ENCODE peak calls at places on chromosomes 6 and 20, in eight cellular contexts. One of them, this sample, is unnamed. For H3K9me3, the result is how much of the 10 kb centered on the place peaks cover.

GRCh38 chr6:2744206-2744771 is 6.4 kb downstream of the MYLK4 start:
- DNase-seq in adrenal gland: no peak
- DNase-seq in left ventricle myocardium inferior: peak
- DNase-seq in right cardiac atrium: peak
- DNase-seq in SK-N-SH: peak
- DNase-seq in K562: no peak
- DNase-seq in OCI-LY7: no peak
- DNase-seq in ascending aorta: no peak
- DNase-seq in this sample: no peak

GRCh38 chr6:47371875-47372255 is 62.2 kb upstream of the TNFRSF21 start:
- DNase-seq in K562: no peak
- DNase-seq in OCI-LY7: no peak
- DNase-seq in SK-N-SH: no peak
- DNase-seq in left ventricle myocardium inferior: no peak
- DNase-seq in ascending aorta: no peak
- DNase-seq in adrenal gland: no peak
- DNase-seq in right cardiac atrium: no peak
- DNase-seq in this sample: no peak

GRCh38 chr20:46354207-46354555 is 45.9 kb upstream of the CDH22 start:
- DNase-seq in OCI-LY7: no peak
- DNase-seq in right cardiac atrium: no peak
- DNase-seq in left ventricle myocardium inferior: no peak
- DNase-seq in K562: no peak
- DNase-seq in ascending aorta: no peak
- DNase-seq in adrenal gland: no peak
- DNase-seq in SK-N-SH: no peak
- DNase-seq in this sample: no peak

GRCh38 chr20:48786916-48787676 is 40.7 kb downstream of the PREX1 start:
- DNase-seq in ascending aorta: no peak
- DNase-seq in OCI-LY7: no peak
- DNase-seq in left ventricle myocardium inferior: no peak
- DNase-seq in SK-N-SH: no peak
- DNase-seq in right cardiac atrium: no peak
- DNase-seq in adrenal gland: no peak
- DNase-seq in K562: no peak
- DNase-seq in this sample: no peak

GRCh38 chr6:25122001-25122400 is 157.2 kb upstream of the CARMIL1 start:
- DNase-seq in SK-N-SH: peak
- DNase-seq in K562: no peak
- DNase-seq in left ventricle myocardium inferior: peak
- DNase-seq in ascending aorta: peak
- DNase-seq in adrenal gland: peak
- DNase-seq in OCI-LY7: no peak
- DNase-seq in right cardiac atrium: peak
- DNase-seq in this sample: no peak

GRCh38 chr20:63322923-63323253 is 29.9 kb downstream of the COL20A1 start:
- DNase-seq in SK-N-SH: no peak
- DNase-seq in left ventricle myocardium inferior: no peak
- DNase-seq in adrenal gland: no peak
- DNase-seq in ascending aorta: no peak
- DNase-seq in right cardiac atrium: no peak
- DNase-seq in K562: no peak
- DNase-seq in OCI-LY7: no peak
- DNase-seq in this sample: no peak

GRCh38 chr6:31634969-31635575 is 14.6 kb downstream of the PRRC2A start:
- DNase-seq in SK-N-SH: no peak
- DNase-seq in OCI-LY7: no peak
- DNase-seq in K562: no peak
- DNase-seq in right cardiac atrium: no peak
- DNase-seq in left ventricle myocardium inferior: no peak
- DNase-seq in adrenal gland: no peak
- DNase-seq in ascending aorta: no peak
- DNase-seq in this sample: no peak

GRCh38 chr6:39849764-39850163 is 57.6 kb downstream of the DAAM2 start:
- DNase-seq in left ventricle myocardium inferior: no peak
- DNase-seq in right cardiac atrium: no peak
- DNase-seq in adrenal gland: no peak
- DNase-seq in K562: no peak
- DNase-seq in SK-N-SH: no peak
- DNase-seq in OCI-LY7: no peak
- DNase-seq in ascending aorta: no peak
- DNase-seq in this sample: no peak

GRCh38 chr6:33976425-33977360 is 169.2 kb downstream of the GRM4 start:
- DNase-seq in left ventricle myocardium inferior: no peak
- DNase-seq in adrenal gland: no peak
- DNase-seq in ascending aorta: peak
- DNase-seq in right cardiac atrium: no peak
- DNase-seq in OCI-LY7: no peak
- DNase-seq in SK-N-SH: peak
- DNase-seq in K562: no peak
- DNase-seq in this sample: no peak

GRCh38 chr6:3293271-3294155 is 34.8 kb downstream of the PSMG4 start:
- DNase-seq in ascending aorta: peak
- DNase-seq in K562: peak
- DNase-seq in left ventricle myocardium inferior: no peak
- DNase-seq in adrenal gland: no peak
- DNase-seq in SK-N-SH: no peak
- DNase-seq in OCI-LY7: no peak
- DNase-seq in right cardiac atrium: no peak
- DNase-seq in this sample: no peak

GRCh38 chr20:63740070-63740500 is 509 bp downstream of the SLC2A4RG start:
- DNase-seq in ascending aorta: peak
- DNase-seq in adrenal gland: no peak
- DNase-seq in K562: peak
- DNase-seq in left ventricle myocardium inferior: peak
- DNase-seq in SK-N-SH: peak
- DNase-seq in OCI-LY7: peak
- DNase-seq in right cardiac atrium: peak
- DNase-seq in this sample: no peak

GRCh38 chr6:34476462-34476861 is 10.6 kb downstream of the PACSIN1 start:
- DNase-seq in OCI-LY7: no peak
- DNase-seq in left ventricle myocardium inferior: no peak
- DNase-seq in K562: no peak
- DNase-seq in adrenal gland: no peak
- DNase-seq in SK-N-SH: no peak
- DNase-seq in ascending aorta: no peak
- DNase-seq in right cardiac atrium: peak
- DNase-seq in this sample: no peak

GRCh38 chr6:136609878-136610706 is 59.9 kb upstream of the MAP7 start:
- DNase-seq in SK-N-SH: no peak
- DNase-seq in K562: peak
- DNase-seq in adrenal gland: peak
- DNase-seq in left ventricle myocardium inferior: no peak
- DNase-seq in right cardiac atrium: no peak
- DNase-seq in OCI-LY7: no peak
- DNase-seq in ascending aorta: peak
- DNase-seq in this sample: peak

DNA sequence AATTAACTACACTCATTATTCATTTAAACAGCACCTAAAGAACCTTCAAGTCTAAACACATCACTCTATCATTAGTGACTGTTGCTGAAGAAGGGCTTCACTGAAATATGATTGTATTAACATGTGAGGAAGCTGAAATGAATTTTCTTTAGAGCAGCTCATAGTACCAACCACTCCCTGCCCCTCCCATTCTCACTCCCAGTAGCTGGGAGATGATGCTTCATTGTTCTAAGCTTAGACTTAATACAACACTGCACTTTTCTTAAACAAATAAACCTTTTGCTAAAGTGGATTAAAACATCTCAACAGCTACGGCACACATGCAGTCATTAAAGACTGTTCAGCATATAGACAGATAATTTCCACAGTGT is 63.1 kb downstream of the ATXN1 start:
- DNase-seq in SK-N-SH: no peak
- DNase-seq in ascending aorta: no peak
- DNase-seq in right cardiac atrium: no peak
- DNase-seq in left ventricle myocardium inferior: no peak
- DNase-seq in adrenal gland: no peak
- DNase-seq in K562: no peak
- DNase-seq in OCI-LY7: no peak
- DNase-seq in this sample: no peak
- H3K27ac ChIP-seq in SK-N-SH: no peak
- H3K27ac ChIP-seq in ascending aorta: no peak
- H3K27ac ChIP-seq in right cardiac atrium: no peak
- H3K27ac ChIP-seq in left ventricle myocardium inferior: no peak
- H3K27ac ChIP-seq in adrenal gland: no peak
- H3K27ac ChIP-seq in K562: no peak
- H3K27ac ChIP-seq in OCI-LY7: no peak
- H3K27ac ChIP-seq in this sample: no peak

GRCh38 chr20:31569163-31570020 is 35.7 kb upstream of the ID1 start:
- DNase-seq in ascending aorta: peak
- DNase-seq in left ventricle myocardium inferior: peak
- DNase-seq in adrenal gland: peak
- DNase-seq in right cardiac atrium: peak
- DNase-seq in OCI-LY7: peak
- DNase-seq in SK-N-SH: peak
- DNase-seq in K562: peak
- DNase-seq in this sample: no peak

GRCh38 chr20:31566658-31567379 is 38.3 kb upstream of the ID1 start:
- DNase-seq in adrenal gland: no peak
- DNase-seq in K562: no peak
- DNase-seq in ascending aorta: no peak
- DNase-seq in SK-N-SH: no peak
- DNase-seq in OCI-LY7: peak
- DNase-seq in left ventricle myocardium inferior: no peak
- DNase-seq in right cardiac atrium: peak
- DNase-seq in this sample: no peak

GRCh38 chr20:31568773-31569162 is 36.3 kb upstream of the ID1 start:
- DNase-seq in SK-N-SH: peak
- DNase-seq in ascending aorta: no peak
- DNase-seq in right cardiac atrium: peak
- DNase-seq in K562: no peak
- DNase-seq in adrenal gland: no peak
- DNase-seq in left ventricle myocardium inferior: no peak
- DNase-seq in OCI-LY7: no peak
- DNase-seq in this sample: no peak

GRCh38 chr20:31567380-31567720 is 37.7 kb upstream of the ID1 start:
- DNase-seq in OCI-LY7: no peak
- DNase-seq in SK-N-SH: no peak
- DNase-seq in adrenal gland: no peak
- DNase-seq in ascending aorta: no peak
- DNase-seq in right cardiac atrium: no peak
- DNase-seq in K562: no peak
- DNase-seq in left ventricle myocardium inferior: no peak
- DNase-seq in this sample: no peak

DNA sequence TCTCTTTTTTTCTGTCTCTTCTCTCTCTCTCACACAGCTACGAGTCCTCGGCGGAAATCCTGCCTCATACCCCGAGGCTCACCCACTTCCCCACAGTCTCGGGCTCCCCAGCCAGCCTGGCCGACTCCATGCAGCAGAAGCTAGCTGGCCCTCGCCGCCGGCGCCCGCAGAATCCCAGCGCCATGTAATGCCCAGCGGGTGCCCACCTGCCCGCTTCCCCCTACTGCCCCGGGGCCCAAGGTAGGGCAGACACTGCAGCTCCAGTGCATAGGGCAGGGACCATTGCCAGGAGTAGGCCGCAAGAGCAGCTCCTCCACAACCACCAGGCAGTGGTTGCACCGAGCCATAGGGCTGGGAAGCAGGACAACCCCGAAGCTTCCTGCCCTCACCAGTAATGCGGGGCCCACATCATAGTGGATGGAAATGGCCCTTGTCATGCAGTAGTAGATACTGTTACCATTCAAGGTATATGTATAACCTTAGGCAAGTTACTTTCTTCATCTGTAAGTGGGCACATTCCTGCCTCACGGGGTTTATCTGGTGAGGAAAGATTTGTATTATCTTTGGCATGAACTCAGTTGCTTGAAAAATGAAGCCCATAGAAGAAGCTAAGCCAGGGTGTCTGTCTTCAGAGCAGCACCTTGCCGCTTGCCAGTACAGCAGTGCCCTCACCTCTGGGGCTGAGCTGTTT is 36.9 kb upstream of the ID1 start:
- DNase-seq in OCI-LY7: no peak
- DNase-seq in left ventricle myocardium inferior: no peak
- DNase-seq in ascending aorta: no peak
- DNase-seq in adrenal gland: no peak
- DNase-seq in SK-N-SH: no peak
- DNase-seq in K562: no peak
- DNase-seq in right cardiac atrium: peak
- DNase-seq in this sample: no peak
- H3K4me3 ChIP-seq in OCI-LY7: no peak
- H3K4me3 ChIP-seq in left ventricle myocardium inferior: no peak
- H3K4me3 ChIP-seq in ascending aorta: no peak
- H3K4me3 ChIP-seq in adrenal gland: no peak
- H3K4me3 ChIP-seq in SK-N-SH: no peak
- H3K4me3 ChIP-seq in K562: no peak
- H3K4me3 ChIP-seq in right cardiac atrium: no peak
- H3K4me3 ChIP-seq in this sample: no peak

DNA sequence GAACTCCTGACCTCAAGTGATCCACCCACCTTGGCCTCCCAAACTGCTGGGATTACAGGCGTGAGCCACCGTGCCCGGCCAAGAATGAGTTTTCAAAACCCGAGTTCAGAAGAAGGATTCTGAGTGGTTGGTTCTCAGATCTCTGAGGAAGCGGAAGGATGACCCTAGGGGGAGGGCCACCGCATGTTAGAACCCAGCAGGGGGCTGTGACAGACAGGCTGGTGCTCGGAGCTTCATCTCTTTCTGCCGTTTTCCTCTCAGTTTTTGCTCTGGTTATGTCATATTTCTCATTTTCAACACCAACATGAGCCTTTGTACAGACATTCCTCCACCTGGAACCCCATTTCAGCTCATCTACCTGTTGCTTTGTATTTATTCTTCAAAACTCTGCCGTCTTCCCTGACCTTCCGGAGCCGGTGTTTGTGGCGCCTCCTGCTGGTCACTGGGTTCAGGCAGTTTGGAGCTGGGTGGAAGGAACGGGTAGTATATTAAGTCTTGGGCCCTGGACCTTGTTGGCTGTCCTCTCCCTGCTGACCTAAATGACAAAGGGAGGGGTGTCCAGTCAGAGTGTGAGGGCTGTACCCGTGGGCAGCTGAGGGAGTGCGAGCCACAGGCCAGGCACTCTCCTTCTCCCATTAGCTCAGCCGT is at the start of gene DEFB123:
- DNase-seq in SK-N-SH: no peak
- DNase-seq in right cardiac atrium: no peak
- DNase-seq in adrenal gland: no peak
- DNase-seq in K562: peak
- DNase-seq in ascending aorta: no peak
- DNase-seq in left ventricle myocardium inferior: no peak
- DNase-seq in OCI-LY7: no peak
- DNase-seq in this sample: no peak
- H3K9me3 ChIP-seq in SK-N-SH: under half
- H3K9me3 ChIP-seq in right cardiac atrium: under half
- H3K9me3 ChIP-seq in adrenal gland: under half
- H3K9me3 ChIP-seq in K562: under half
- H3K9me3 ChIP-seq in ascending aorta: under half
- H3K9me3 ChIP-seq in left ventricle myocardium inferior: under half
- H3K9me3 ChIP-seq in OCI-LY7: under half
- H3K9me3 ChIP-seq in this sample: under half

DNA sequence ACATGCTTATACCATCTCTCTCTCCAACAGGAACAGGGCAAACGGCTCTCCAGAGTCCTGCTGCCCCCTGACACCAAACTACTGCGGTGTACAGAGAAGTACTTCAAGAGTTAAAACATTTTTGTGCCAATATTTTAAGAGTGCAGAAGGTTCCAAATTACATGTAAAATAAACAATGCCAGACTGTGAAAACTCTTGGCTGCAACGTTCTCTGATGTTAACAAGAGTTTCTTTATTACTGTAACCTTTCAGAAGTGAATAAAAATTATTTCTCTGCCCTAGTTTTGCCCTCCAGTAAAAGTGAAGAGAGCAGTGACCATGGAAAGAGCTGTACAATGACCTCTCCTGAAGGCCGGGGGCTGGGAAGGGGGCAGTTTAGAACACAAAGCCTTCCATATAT is 41.4 kb upstream of the FAM83C start:
- DNase-seq in left ventricle myocardium inferior: no peak
- DNase-seq in ascending aorta: no peak
- DNase-seq in right cardiac atrium: no peak
- DNase-seq in OCI-LY7: no peak
- DNase-seq in SK-N-SH: no peak
- DNase-seq in adrenal gland: no peak
- DNase-seq in K562: no peak
- DNase-seq in this sample: no peak
- H3K27ac ChIP-seq in left ventricle myocardium inferior: no peak
- H3K27ac ChIP-seq in ascending aorta: no peak
- H3K27ac ChIP-seq in right cardiac atrium: no peak
- H3K27ac ChIP-seq in OCI-LY7: no peak
- H3K27ac ChIP-seq in SK-N-SH: no peak
- H3K27ac ChIP-seq in adrenal gland: no peak
- H3K27ac ChIP-seq in K562: no peak
- H3K27ac ChIP-seq in this sample: no peak